ENCODE peak calls at places on chromosomes 1 and 21, in eight cellular contexts. H is cardiac muscle cell, Y is skeletal muscle cell, L is ELR, U is DMS153, W is LoVo, Q is AG08395, G is OCI-M1. X is an unnamed sample.

GRCh38 chr1:5908461-5909375 is 83.5 kb downstream of the NPHP4 start:
- DNase-seq in U (no peak), L (no peak), Y (no peak), H (no peak), G (no peak), W (no peak), Q (no peak), X (no peak)

GRCh38 chr1:23177031-23177430 is 8.4 kb upstream of the LUZP1 start:
- DNase-seq in H (no peak), U (no peak), Q (no peak), L (no peak), G (no peak), W (no peak), Y (no peak), X (no peak)

GRCh38 chr21:18902641-18903040 is 499.1 kb upstream of the TMPRSS15 start:
- DNase-seq in L (no peak), Q (no peak), U (no peak), H (no peak), W (no peak), Y (no peak), G (no peak), X (no peak)

GRCh38 chr1:40495315-40495903 is 13.2 kb upstream of the EXO5 start:
- DNase-seq in L (peak), U (no peak), Y (no peak), W (no peak), Q (no peak), H (no peak), G (peak), X (no peak)

GRCh38 chr1:152044386-152044785 is 7.6 kb upstream of the S100A11 start:
- DNase-seq in Q (no peak), L (no peak), W (no peak), U (no peak), G (no peak), Y (no peak), H (no peak), X (no peak)

GRCh38 chr1:56908619-56909340 is 54.2 kb downstream of the C8A start:
- DNase-seq in W (no peak), U (no peak), Q (peak), L (peak), H (no peak), G (peak), Y (peak), X (no peak)

GRCh38 chr1:55670331-55671082 is 455.3 kb upstream of the USP24 start:
- DNase-seq in Q (peak), L (no peak), H (no peak), U (no peak), Y (no peak), G (no peak), W (no peak), X (no peak)

GRCh38 chr1:109312978-109313775 is 6.4 kb upstream of the MYBPHL start:
- DNase-seq in H (no peak), U (no peak), L (no peak), G (no peak), Y (peak), Q (no peak), W (no peak), X (no peak)

GRCh38 chr1:201153474-201154388 is 543 bp downstream of the TMEM9 start:
- DNase-seq in W (no peak), G (peak), H (peak), U (no peak), Y (no peak), L (no peak), Q (no peak), X (no peak)

GRCh38 chr1:73673980-73674379 is 524.0 kb downstream of the LRRIQ3 start:
- DNase-seq in Y (peak), G (no peak), Q (no peak), L (no peak), H (peak), W (no peak), U (peak), X (no peak)

GRCh38 chr1:67604778-67605177 is 80.2 kb upstream of the GADD45A start:
- DNase-seq in U (no peak), H (peak), W (no peak), Y (no peak), L (no peak), Q (no peak), G (no peak), X (no peak)

GRCh38 chr21:39552856-39553255 is 59.9 kb upstream of the B3GALT5 start:
- DNase-seq in Q (no peak), U (no peak), Y (no peak), H (no peak), G (no peak), L (no peak), W (no peak), X (no peak)

GRCh38 chr1:243974451-243975292 is 76.4 kb upstream of the ZBTB18 start:
- DNase-seq in W (no peak), Y (no peak), H (peak), U (no peak), L (peak), G (no peak), Q (peak), X (peak)

GRCh38 chr1:31567956-31568570 is 8.3 kb upstream of the TINAGL1 start:
- DNase-seq in H (no peak), Y (no peak), Q (no peak), W (no peak), G (no peak), L (no peak), U (no peak), X (peak)

GRCh38 chr1:219174672-219175564 is 1.2 kb downstream of the LYPLAL1 start:
- DNase-seq in H (peak), Y (peak), U (no peak), Q (peak), W (peak), L (peak), G (peak), X (peak)

GRCh38 chr1:21126324-21126723 is 50.4 kb downstream of the EIF4G3 start:
- DNase-seq in Y (no peak), W (no peak), L (no peak), G (no peak), U (peak), Q (no peak), H (no peak), X (no peak)

GRCh38 chr1:152107984-152108898 is 7.0 kb downstream of the TCHH start:
- DNase-seq in W (peak), Y (no peak), H (no peak), L (peak), G (no peak), Q (peak), U (no peak), X (no peak)

GRCh38 chr1:3463891-3464648 is 9.6 kb downstream of the ARHGEF16 start:
- DNase-seq in W (no peak), Q (no peak), U (no peak), Y (no peak), G (no peak), L (no peak), H (no peak), X (no peak)

GRCh38 chr1:4743978-4744750 is 89.8 kb downstream of the AJAP1 start:
- DNase-seq in Y (no peak), Q (no peak), L (no peak), U (no peak), G (no peak), H (no peak), W (no peak), X (no peak)

GRCh38 chr1:27656157-27656893 is 15.7 kb downstream of the IFI6 start:
- DNase-seq in Q (peak), W (no peak), Y (no peak), L (peak), U (no peak), G (no peak), H (no peak), X (peak)

GRCh38 chr1:44664730-44665370 is 9.4 kb downstream of the TMEM53 start:
- DNase-seq in G (no peak), H (no peak), W (no peak), U (no peak), Y (no peak), L (no peak), Q (no peak), X (no peak)

GRCh38 chr21:41662761-41663160 is 104.1 kb downstream of the RIPK4 start:
- DNase-seq in G (no peak), Q (no peak), L (no peak), Y (no peak), U (no peak), H (no peak), W (no peak), X (no peak)

GRCh38 chr1:119702384-119702783 is 9.3 kb upstream of the PHGDH start:
- DNase-seq in W (no peak), G (peak), H (no peak), U (no peak), Q (peak), Y (peak), L (peak), X (no peak)

GRCh38 chr1:67053785-67054759 is at the start of gene SLC35D1:
- DNase-seq in L (peak), H (peak), G (peak), Q (peak), Y (no peak), U (peak), W (peak), X (peak)

GRCh38 chr1:21334214-21335087 is 44.2 kb upstream of the ECE1 start:
- DNase-seq in Y (no peak), W (peak), G (peak), L (peak), U (peak), H (peak), Q (peak), X (no peak)

GRCh38 chr1:187517508-187517907 is 688.8 kb downstream of the PLA2G4A start:
- DNase-seq in Q (no peak), W (no peak), G (no peak), U (peak), Y (no peak), H (no peak), L (no peak), X (no peak)

GRCh38 chr1:245822997-245823396 is 668.2 kb downstream of the KIF26B start:
- DNase-seq in L (peak), U (no peak), W (peak), Q (peak), H (no peak), Y (peak), G (no peak), X (peak)

GRCh38 chr1:159849972-159850371 is 12.5 kb downstream of the VSIG8 start:
- DNase-seq in W (no peak), G (no peak), U (no peak), H (no peak), L (peak), Q (no peak), Y (no peak), X (no peak)

GRCh38 chr1:203995228-203995627 is 77.7 kb upstream of the SOX13 start:
- DNase-seq in H (no peak), L (no peak), U (no peak), Y (no peak), Q (no peak), G (no peak), W (no peak), X (no peak)

GRCh38 chr1:1020000-1020404 is at the start of gene AGRN:
- DNase-seq in L (peak), W (peak), U (no peak), G (peak), Q (peak), Y (no peak), H (peak), X (no peak)

GRCh38 chr1:53366901-53367502 is 39.1 kb upstream of the LRP8 start:
- DNase-seq in U (no peak), Y (no peak), W (no peak), H (no peak), G (no peak), L (no peak), Q (no peak), X (no peak)

GRCh38 chr1:4915159-4915558 is 260.8 kb downstream of the AJAP1 start:
- DNase-seq in L (no peak), W (no peak), G (no peak), Y (no peak), Q (no peak), U (no peak), H (no peak), X (no peak)

GRCh38 chr1:204466416-204467405 is 27.9 kb downstream of the PIK3C2B start:
- DNase-seq in H (peak), Y (no peak), U (no peak), W (no peak), Q (no peak), G (no peak), L (no peak), X (no peak)

X was measured in kidney glomerular epithelial cell.